ENCODE peak calls at places on chromosome 15, in five cellular contexts. K, P, Z, J and H are unnamed samples. For H3K4me1, the result is how much of the 10 kb centered on the place peaks cover.

GRCh38 chr15:77021803-77022381 is 27.0 kb downstream of the PSTPIP1 start:
- DNase-seq in K (peak), P (no peak), Z (no peak), J (no peak), H (peak)

GRCh38 chr15:39511000-39511914 is 69.6 kb upstream of the THBS1 start:
- DNase-seq in J (no peak), Z (peak), P (no peak), K (peak), H (no peak)

GRCh38 chr15:80825361-80826030 is 46.3 kb downstream of the CEMIP start:
- DNase-seq in K (no peak), Z (no peak), J (no peak), P (no peak), H (no peak)

GRCh38 chr15:62618432-62618831 is 424.1 kb upstream of the TPM1 start:
- DNase-seq in K (peak), Z (no peak), P (peak), J (no peak), H (no peak)

GRCh38 chr15:95174880-95175279 is 943.5 kb downstream of the MCTP2 start:
- DNase-seq in Z (peak), J (no peak), P (no peak), K (no peak), H (no peak)

GRCh38 chr15:60840703-60841411 is 361.9 kb upstream of the ICE2 start:
- DNase-seq in P (no peak), Z (no peak), J (peak), K (no peak), H (peak)

GRCh38 chr15:25175033-25175788 is 220.4 kb downstream of the SNRPN start:
- DNase-seq in K (no peak), P (no peak), Z (no peak), J (no peak), H (peak)

GRCh38 chr15:101731746-101732145 is 7.5 kb upstream of the TARS3 start:
- DNase-seq in J (no peak), K (no peak), P (no peak), Z (no peak), H (no peak)

GRCh38 chr15:95556866-95557225 is 773.7 kb upstream of the NR2F2 start:
- DNase-seq in J (peak), Z (peak), K (no peak), P (peak), H (no peak)

GRCh38 chr15:72271895-72272212 is 500 bp downstream of the PARP6 start:
- DNase-seq in K (peak), P (peak), Z (peak), J (peak), H (no peak)

GRCh38 chr15:76391847-76392246 is 55.3 kb downstream of the ISL2 start:
- DNase-seq in Z (no peak), J (no peak), P (no peak), K (peak), H (no peak)

GRCh38 chr15:61749169-61749568 is 311.1 kb downstream of the VPS13C start:
- DNase-seq in J (no peak), K (no peak), P (no peak), Z (no peak), H (no peak)

GRCh38 chr15:63800739-63801138 is 33.0 kb downstream of the HERC1 start:
- DNase-seq in Z (no peak), K (no peak), P (no peak), J (no peak), H (no peak)

GRCh38 chr15:63801171-63801570 is 32.6 kb downstream of the HERC1 start:
- DNase-seq in Z (no peak), P (no peak), J (no peak), K (no peak), H (no peak)

GRCh38 chr15:63801910-63802309 is 31.8 kb downstream of the HERC1 start:
- DNase-seq in J (no peak), P (no peak), K (no peak), Z (no peak), H (no peak)

GRCh38 chr15:63805993-63806980 is 27.5 kb downstream of the HERC1 start:
- DNase-seq in K (peak), J (no peak), P (no peak), Z (no peak), H (no peak)

GRCh38 chr15:63803106-63803886 is 30.5 kb downstream of the HERC1 start:
- DNase-seq in J (no peak), Z (no peak), K (no peak), P (no peak), H (no peak)
- H3K4me2 ChIP-seq in J (no peak), Z (no peak), K (no peak), P (no peak), H (no peak)

GRCh38 chr15:98855815-98856539 is 151.6 kb downstream of the PGPEP1L start:
- DNase-seq in K (no peak), J (peak), P (no peak), Z (no peak), H (no peak)
- H3K4me1 ChIP-seq in K (under half), J (half or more), P (under half), Z (under half), H (half or more)

GRCh38 chr15:33242669-33243191 is 48.2 kb upstream of the FMN1 start:
- DNase-seq in Z (peak), P (peak), J (peak), K (no peak), H (no peak)
- H3K9ac ChIP-seq in Z (no peak), P (no peak), J (no peak), K (no peak), H (no peak)

DNA sequence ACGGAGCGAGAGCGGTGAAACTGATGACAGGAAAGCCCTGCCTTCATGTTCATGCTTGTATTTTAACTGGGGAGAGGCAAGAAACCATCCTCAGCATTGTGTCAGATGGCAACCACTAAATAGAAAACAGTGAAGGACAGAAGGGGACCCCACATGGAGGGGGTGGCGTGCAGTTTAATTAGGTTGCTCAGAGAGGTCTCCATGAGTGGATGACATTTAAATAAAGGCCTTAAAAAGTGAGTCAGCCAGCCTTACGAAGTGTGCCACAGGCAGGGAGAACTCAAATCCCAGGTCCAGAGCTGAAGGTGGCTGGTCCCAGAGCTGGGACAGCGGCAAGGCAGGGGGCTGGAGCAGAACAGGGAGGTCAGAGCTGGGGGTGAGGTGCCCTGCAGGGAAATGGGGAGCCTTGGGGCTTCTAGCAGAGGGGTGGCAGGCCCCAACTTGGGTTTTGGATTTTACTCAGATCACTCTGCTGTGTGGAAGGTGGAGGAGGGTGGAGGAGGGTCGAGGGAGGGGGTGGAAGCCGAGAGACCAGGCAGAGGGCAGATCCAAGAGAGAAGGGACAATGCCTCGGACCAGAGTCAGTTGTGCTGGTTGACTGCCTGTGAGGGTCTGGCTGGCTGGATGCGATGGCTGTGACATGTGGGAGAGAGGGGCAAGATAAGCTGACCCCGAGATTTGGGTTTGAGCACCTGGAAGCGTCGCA is 73.7 kb downstream of the KLF13 start:
- DNase-seq in Z (no peak), K (no peak), P (no peak), J (no peak), H (no peak)
- H3K4me2 ChIP-seq in Z (no peak), K (no peak), P (no peak), J (no peak), H (no peak)

DNA sequence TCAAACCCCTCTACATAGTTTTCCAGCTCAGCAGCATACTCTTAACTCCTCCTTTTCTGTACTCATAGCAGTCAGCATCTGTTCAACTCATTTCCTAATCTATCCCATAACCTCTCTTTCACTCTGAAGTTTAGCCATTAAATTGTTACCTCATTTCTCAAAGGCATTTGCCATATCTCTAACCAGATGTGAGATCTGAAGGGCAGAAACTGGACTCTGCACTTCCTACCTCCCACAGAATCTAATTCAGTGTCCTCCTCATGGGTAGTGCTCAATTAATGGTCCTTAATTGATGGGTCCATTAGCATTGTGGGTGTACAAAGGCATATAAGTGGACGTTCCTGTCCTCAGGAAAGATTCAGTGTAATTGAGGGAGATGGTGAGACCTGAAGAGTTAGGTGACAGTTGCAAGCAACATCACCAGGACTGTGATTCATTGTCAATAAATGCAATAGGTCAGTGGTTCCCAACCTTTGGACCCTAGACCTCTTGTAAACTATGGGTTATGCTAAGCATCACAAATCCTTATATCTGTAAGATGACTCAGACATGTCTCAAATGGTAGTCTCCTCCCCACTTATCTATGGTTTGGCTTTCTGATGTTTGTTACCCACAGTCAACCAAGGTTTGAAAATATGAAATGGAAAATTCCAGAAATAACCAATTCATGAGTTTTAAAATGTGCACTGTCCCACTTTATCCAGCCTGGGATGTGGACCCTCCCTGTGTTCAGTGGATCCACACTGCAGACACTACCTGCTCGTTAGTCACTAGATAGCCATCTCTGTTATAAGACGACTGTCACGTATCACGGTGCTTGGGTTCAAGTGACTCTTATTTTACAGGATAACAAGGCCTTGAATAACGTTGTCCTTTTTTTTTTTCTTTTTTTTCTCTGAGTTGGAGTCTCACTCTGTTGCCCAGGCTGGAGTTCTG is 25.0 kb upstream of the UACA start:
- DNase-seq in Z (no peak), P (no peak), K (peak), J (no peak), H (no peak)
- H3K4me1 ChIP-seq in Z (under half), P (under half), K (under half), J (under half), H (under half)

GRCh38 chr15:74193305-74193718 is 9.3 kb downstream of the STRA6 start:
- DNase-seq in P (no peak), Z (no peak), K (peak), J (no peak), H (no peak)
- H3K9ac ChIP-seq in P (no peak), Z (no peak), K (no peak), J (no peak), H (no peak)

GRCh38 chr15:70852501-70853269 is 1.3 kb downstream of the LARP6 start:
- DNase-seq in Z (peak), J (no peak), P (no peak), K (peak), H (no peak)
- H3K4me2 ChIP-seq in Z (peak), J (peak), P (peak), K (peak), H (no peak)